ENCODE peak calls at places on chromosomes 7 and 10, in ten cellular contexts. V is CD4-positive, alpha-beta memory T cell; K is CD8-positive, alpha-beta memory T cell; L is prostate gland; H is heart right ventricle; A is naive thymus-derived CD4-positive, alpha-beta T cell; M is Panc1; P is breast epithelium; U is spleen; J is colonic mucosa. S is an unnamed sample.

GRCh38 chr10:100683545-100684127 is 61.7 kb upstream of the PAX2 start:
- DNase-seq in V (no peak), K (no peak), L (no peak), H (no peak), A (no peak), M (no peak), P (no peak), U (peak; percentile 48), J (no peak), S (no peak)

GRCh38 chr7:127629268-127629854 is 11.4 kb upstream of the PAX4 start:
- DNase-seq in V (no peak), K (no peak), L (no peak), H (no peak), A (no peak), M (no peak), P (no peak), U (no peak), J (peak; percentile 28), S (no peak)

GRCh38 chr7:101740981-101741725 is 76.3 kb upstream of the CUX1 start:
- DNase-seq in V (no peak), K (no peak), L (no peak), H (no peak), A (no peak), M (no peak), P (no peak), U (no peak), J (no peak), S (no peak)

GRCh38 chr7:55593515-55594318 is 21.4 kb upstream of the VOPP1 start:
- DNase-seq in V (peak; percentile 67), K (peak; percentile 53), L (no peak), H (peak; percentile 73), A (peak; percentile 58), M (peak; percentile 69), P (no peak), U (peak; percentile 91), J (peak; percentile 76), S (peak; percentile 82)

GRCh38 chr10:106175760-106176377 is 988.6 kb downstream of the SORCS1 start:
- DNase-seq in V (no peak), K (no peak), L (no peak), H (no peak), A (no peak), M (peak; percentile 7), P (no peak), U (no peak), J (no peak), S (no peak)

GRCh38 chr10:34433241-34434076 is 381.6 kb downstream of the PARD3 start:
- DNase-seq in V (no peak), K (no peak), L (no peak), H (no peak), A (no peak), M (no peak), P (no peak), U (no peak), J (no peak), S (no peak)

GRCh38 chr7:63899691-63900393 is 98.8 kb upstream of the ZNF722 start:
- DNase-seq in V (peak; percentile 72), K (peak; percentile 63), L (peak; percentile 73), H (peak; percentile 84), A (peak; percentile 71), M (no peak), P (peak; percentile 82), U (peak; percentile 93), J (peak; percentile 85), S (peak; percentile 87)

GRCh38 chr7:128841961-128842673 is 11.9 kb downstream of the FLNC start:
- DNase-seq in V (peak; percentile 58), K (peak; percentile 44), L (no peak), H (peak; percentile 57), A (peak; percentile 47), M (no peak), P (no peak), U (no peak), J (peak; percentile 53), S (peak; percentile 76)

GRCh38 chr10:7788640-7789335 is 811 bp downstream of the ATP5F1C start:
- DNase-seq in V (no peak), K (no peak), L (no peak), H (no peak), A (no peak), M (no peak), P (no peak), U (no peak), J (peak; percentile 49), S (no peak)

GRCh38 chr7:148868378-148868674 is 15.8 kb downstream of the EZH2 start:
- DNase-seq in V (no peak), K (no peak), L (no peak), H (no peak), A (no peak), M (no peak), P (no peak), U (no peak), J (no peak), S (no peak)

GRCh38 chr7:148863324-148863723 is 20.8 kb downstream of the EZH2 start:
- DNase-seq in V (no peak), K (no peak), L (no peak), H (no peak), A (no peak), M (no peak), P (no peak), U (no peak), J (no peak), S (no peak)

GRCh38 chr7:148865283-148865682 is 18.8 kb downstream of the EZH2 start:
- DNase-seq in V (no peak), K (no peak), L (no peak), H (no peak), A (no peak), M (no peak), P (no peak), U (no peak), J (no peak), S (no peak)

GRCh38 chr7:148867571-148868377 is 16.3 kb downstream of the EZH2 start:
- DNase-seq in V (no peak), K (no peak), L (no peak), H (no peak), A (no peak), M (no peak), P (no peak), U (no peak), J (no peak), S (no peak)

DNA sequence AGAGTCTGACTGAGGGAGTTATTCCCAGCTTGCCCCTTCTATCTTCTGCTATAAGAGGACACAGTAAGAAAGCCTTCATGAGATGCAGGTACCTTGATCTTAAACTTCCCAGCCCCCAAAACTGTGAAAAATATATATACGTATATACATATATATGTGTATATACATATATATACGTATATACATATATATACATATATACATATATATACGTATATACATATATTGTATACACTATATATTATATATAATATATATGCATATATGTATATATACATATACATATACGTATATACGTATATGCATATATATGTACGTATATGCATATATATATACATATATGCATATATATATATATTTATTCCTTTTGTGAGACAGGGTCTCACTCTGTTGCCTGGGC is 17.7 kb downstream of the EZH2 start:
- DNase-seq in V (no peak), K (no peak), L (no peak), H (no peak), A (no peak), M (no peak), P (no peak), U (no peak), J (no peak), S (no peak)
- H3K4me3 ChIP-seq in V (no peak overlapping the region), K (no peak overlapping the region), L (no peak overlapping the region), H (no peak overlapping the region), A (no peak overlapping the region), M (no peak overlapping the region), P (no peak overlapping the region), U (no peak overlapping the region), J (no peak overlapping the region), S (no peak overlapping the region)

GRCh38 chr10:74730246-74730645 is 96.2 kb upstream of the KAT6B start:
- DNase-seq in V (no peak), K (no peak), L (no peak), H (no peak), A (no peak), M (no peak), P (no peak), U (no peak), J (no peak), S (no peak)
- H3K27ac ChIP-seq in V (no peak overlapping the region), K (no peak overlapping the region), L (no peak overlapping the region), H (no peak overlapping the region), A (no peak overlapping the region), M (no peak overlapping the region), P (no peak overlapping the region), U (no peak overlapping the region), J (no peak overlapping the region), S (no peak overlapping the region)

GRCh38 chr7:98283127-98283886 is 1.8 kb downstream of the BRI3 start:
- DNase-seq in V (no peak), K (no peak), L (no peak), H (no peak), A (no peak), M (no peak), P (no peak), U (peak; percentile 85), J (peak; percentile 79), S (peak; percentile 87)
- H3K4me3 ChIP-seq in V (no peak overlapping the region), K (peak overlapping the region; percentile 66), L (peak overlapping the region; percentile 92), H (peak overlapping the region; percentile 99), A (peak overlapping the region; percentile 58), M (peak overlapping the region; percentile 90), P (peak overlapping the region; percentile 100), U (peak overlapping the region; percentile 60), J (peak overlapping the region; percentile 66), S (peak overlapping the region; percentile 88)

GRCh38 chr10:77541247-77541646 is 96.4 kb downstream of the KCNMA1 start:
- DNase-seq in V (no peak), K (no peak), L (no peak), H (no peak), A (no peak), M (no peak), P (no peak), U (no peak), J (no peak), S (no peak)

GRCh38 chr10:77537051-77537450 is 100.6 kb downstream of the KCNMA1 start:
- DNase-seq in V (no peak), K (no peak), L (no peak), H (no peak), A (no peak), M (no peak), P (no peak), U (no peak), J (no peak), S (no peak)

GRCh38 chr10:77541944-77542343 is 95.7 kb downstream of the KCNMA1 start:
- DNase-seq in V (no peak), K (no peak), L (no peak), H (no peak), A (no peak), M (no peak), P (no peak), U (no peak), J (no peak), S (no peak)

GRCh38 chr10:77537720-77538373 is 99.8 kb downstream of the KCNMA1 start:
- DNase-seq in V (no peak), K (no peak), L (no peak), H (no peak), A (no peak), M (no peak), P (no peak), U (no peak), J (no peak), S (no peak)

GRCh38 chr10:77539147-77539935 is 98.3 kb downstream of the KCNMA1 start:
- DNase-seq in V (no peak), K (no peak), L (no peak), H (no peak), A (no peak), M (no peak), P (no peak), U (no peak), J (no peak), S (no peak)
- H3K27ac ChIP-seq in V (no peak overlapping the region), K (no peak overlapping the region), L (no peak overlapping the region), H (no peak overlapping the region), A (no peak overlapping the region), M (no peak overlapping the region), P (no peak overlapping the region), U (no peak overlapping the region), J (no peak overlapping the region), S (no peak overlapping the region)

GRCh38 chr7:141074997-141075396 is 1.1 kb downstream of the TMEM178B start:
- DNase-seq in V (no peak), K (no peak), L (no peak), H (no peak), A (no peak), M (no peak), P (no peak), U (no peak), J (no peak), S (no peak)
- H3K4me3 ChIP-seq in V (no peak overlapping the region), K (no peak overlapping the region), L (peak overlapping the region; percentile 41), H (peak overlapping the region; percentile 62), A (no peak overlapping the region), M (no peak overlapping the region), P (peak overlapping the region; percentile 74), U (no peak overlapping the region), J (no peak overlapping the region), S (peak overlapping the region; percentile 52)